ENCODE peak calls at places on chromosomes 1 and 21, in six cellular contexts. P is A549, H is HCT116, M is GM23338, X is SK-N-SH, Z is Panc1. Y is an unnamed sample.

GRCh38 chr1:202046227-202046626 is 35.8 kb downstream of the ELF3 start:
- DNase-seq in H (no peak), M (no peak), X (no peak), P (no peak), Z (no peak), Y (no peak)

GRCh38 chr1:92854386-92854785 is 22.5 kb downstream of the RPL5 start:
- DNase-seq in P (no peak), Z (no peak), M (no peak), H (no peak), X (no peak), Y (no peak)

GRCh38 chr1:246218686-246219085 is 288.4 kb downstream of the SMYD3 start:
- DNase-seq in P (no peak), X (no peak), H (no peak), Z (no peak), M (no peak), Y (no peak)

GRCh38 chr1:193568451-193568985 is 382.1 kb upstream of the B3GALT2 start:
- DNase-seq in X (no peak), Z (no peak), P (no peak), H (no peak), M (no peak), Y (peak)

GRCh38 chr1:165376811-165377153 is 20.3 kb upstream of the LMX1A start:
- DNase-seq in X (no peak), H (no peak), M (no peak), Z (no peak), P (no peak), Y (no peak)

GRCh38 chr1:119713039-119713537 is 1.4 kb downstream of the PHGDH start:
- DNase-seq in X (peak), Z (no peak), H (no peak), M (no peak), P (no peak), Y (peak)

GRCh38 chr21:8997011-8997440 is 1524.4 kb upstream of the TPTE start:
- DNase-seq in H (no peak), P (no peak), X (no peak), Z (peak), M (peak), Y (no peak)

GRCh38 chr21:37653201-37653600 is 263.1 kb downstream of the KCNJ6 start:
- DNase-seq in M (no peak), H (no peak), P (no peak), Z (no peak), X (no peak), Y (no peak)

GRCh38 chr1:85447000-85447943 is 17.7 kb downstream of the DDAH1 start:
- DNase-seq in X (no peak), Z (no peak), P (no peak), M (no peak), H (no peak), Y (no peak)

GRCh38 chr21:36162631-36163030 is 6.0 kb downstream of the DOP1B start:
- DNase-seq in X (no peak), M (no peak), P (no peak), H (no peak), Z (no peak), Y (no peak)

GRCh38 chr1:64995316-64995715 is 29.0 kb upstream of the JAK1 start:
- DNase-seq in X (no peak), P (no peak), M (no peak), H (no peak), Z (no peak), Y (no peak)

GRCh38 chr21:35256468-35256988 is 207.4 kb upstream of the RUNX1 start:
- DNase-seq in X (peak), Z (peak), P (peak), H (peak), M (no peak), Y (no peak)

GRCh38 chr1:162847839-162848453 is 13.0 kb downstream of the CCDC190 start:
- DNase-seq in M (peak), H (peak), Z (no peak), P (peak), X (peak), Y (peak)

GRCh38 chr1:92441316-92442311 is 45.1 kb downstream of the GFI1 start:
- DNase-seq in Z (no peak), X (no peak), H (no peak), P (peak), M (peak), Y (no peak)

GRCh38 chr1:236167578-236167977 is 25.2 kb downstream of the GPR137B start:
- DNase-seq in Z (no peak), X (no peak), P (no peak), H (no peak), M (no peak), Y (no peak)

GRCh38 chr1:180862305-180862704 is 50.4 kb upstream of the KIAA1614 start:
- DNase-seq in P (no peak), M (no peak), Z (no peak), H (no peak), X (no peak), Y (no peak)

GRCh38 chr1:146039844-146040194 is 18.3 kb upstream of the HJV start:
- DNase-seq in Z (no peak), H (no peak), P (no peak), X (no peak), M (peak), Y (no peak)

GRCh38 chr1:90989990-90990389 is 31.8 kb downstream of the ZNF644 start:
- DNase-seq in P (no peak), H (no peak), Z (no peak), M (no peak), X (no peak), Y (no peak)

GRCh38 chr1:114558548-114558947 is 22.9 kb downstream of the BCAS2 start:
- DNase-seq in X (peak), Z (no peak), H (peak), P (peak), M (peak), Y (no peak)

GRCh38 chr1:213123532-213123931 is 72.5 kb downstream of the RPS6KC1 start:
- DNase-seq in P (no peak), H (peak), M (no peak), X (no peak), Z (no peak), Y (no peak)

DNA sequence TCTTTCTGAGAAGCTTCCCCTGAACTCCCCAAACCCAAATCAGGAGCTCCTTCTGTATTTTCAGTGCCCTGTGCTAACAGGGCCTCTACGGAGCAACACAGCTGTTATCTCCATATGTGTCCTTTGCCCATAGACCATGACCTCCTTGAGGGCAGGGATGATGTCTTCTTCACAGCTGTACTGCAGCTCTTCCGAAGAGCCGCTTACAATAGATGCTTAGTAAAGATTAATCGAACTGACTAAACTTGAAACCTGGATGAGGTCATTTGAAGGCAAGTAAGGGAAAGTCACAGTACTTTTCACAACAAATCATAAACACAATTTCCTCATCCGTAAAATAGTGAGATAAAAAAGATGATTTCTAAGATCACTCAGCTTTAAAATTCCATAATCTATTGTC is 4.4 kb upstream of the KCNN3 start:
- DNase-seq in H (no peak), M (no peak), X (no peak), P (no peak), Z (no peak), Y (no peak)
- TF ChIP-seq REST in H (no peak), M (no peak), X (no peak), P (no peak), Z (no peak), Y (no peak)

GRCh38 chr1:111191496-111191895 is 8.9 kb downstream of the DENND2D start:
- DNase-seq in H (no peak), X (no peak), M (no peak), Z (no peak), P (no peak), Y (no peak)
- TF ChIP-seq REST in H (no peak), X (no peak), M (no peak), Z (no peak), P (no peak), Y (no peak)

GRCh38 chr1:173742203-173742886 is 27.6 kb downstream of the KLHL20 start:
- DNase-seq in H (no peak), Z (no peak), P (no peak), M (no peak), X (no peak), Y (no peak)

GRCh38 chr1:173749137-173749536 is 34.4 kb downstream of the KLHL20 start:
- DNase-seq in H (no peak), M (no peak), Z (no peak), X (no peak), P (no peak), Y (no peak)

GRCh38 chr1:173744651-173745050 is 29.9 kb downstream of the KLHL20 start:
- DNase-seq in Z (no peak), X (no peak), M (no peak), H (no peak), P (no peak), Y (no peak)
- TF ChIP-seq REST in Z (no peak), X (no peak), M (no peak), H (no peak), P (no peak), Y (no peak)

GRCh38 chr1:71086331-71086730 is 5.5 kb upstream of the ZRANB2 start:
- DNase-seq in P (no peak), X (no peak), H (no peak), Z (peak), M (no peak), Y (no peak)
- TF ChIP-seq REST in P (no peak), X (no peak), H (no peak), Z (no peak), M (no peak), Y (no peak)

GRCh38 chr1:12599657-12600056 is 18.4 kb downstream of the DHRS3 start:
- DNase-seq in X (no peak), P (no peak), M (no peak), Z (no peak), H (no peak), Y (no peak)

GRCh38 chr1:12600335-12600734 is 17.7 kb downstream of the DHRS3 start:
- DNase-seq in P (no peak), X (no peak), H (no peak), M (no peak), Z (no peak), Y (no peak)

GRCh38 chr1:12602633-12603024 is 15.4 kb downstream of the DHRS3 start:
- DNase-seq in X (no peak), H (no peak), P (no peak), Z (no peak), M (no peak), Y (no peak)

GRCh38 chr1:12601690-12602632 is 16.0 kb downstream of the DHRS3 start:
- DNase-seq in Z (no peak), M (peak), X (peak), H (peak), P (no peak), Y (peak)

GRCh38 chr1:12600880-12601633 is 17.0 kb downstream of the DHRS3 start:
- DNase-seq in X (peak), M (peak), Z (no peak), P (peak), H (no peak), Y (no peak)
- TF ChIP-seq REST in X (no peak), M (no peak), Z (no peak), P (no peak), H (no peak), Y (no peak)

DNA sequence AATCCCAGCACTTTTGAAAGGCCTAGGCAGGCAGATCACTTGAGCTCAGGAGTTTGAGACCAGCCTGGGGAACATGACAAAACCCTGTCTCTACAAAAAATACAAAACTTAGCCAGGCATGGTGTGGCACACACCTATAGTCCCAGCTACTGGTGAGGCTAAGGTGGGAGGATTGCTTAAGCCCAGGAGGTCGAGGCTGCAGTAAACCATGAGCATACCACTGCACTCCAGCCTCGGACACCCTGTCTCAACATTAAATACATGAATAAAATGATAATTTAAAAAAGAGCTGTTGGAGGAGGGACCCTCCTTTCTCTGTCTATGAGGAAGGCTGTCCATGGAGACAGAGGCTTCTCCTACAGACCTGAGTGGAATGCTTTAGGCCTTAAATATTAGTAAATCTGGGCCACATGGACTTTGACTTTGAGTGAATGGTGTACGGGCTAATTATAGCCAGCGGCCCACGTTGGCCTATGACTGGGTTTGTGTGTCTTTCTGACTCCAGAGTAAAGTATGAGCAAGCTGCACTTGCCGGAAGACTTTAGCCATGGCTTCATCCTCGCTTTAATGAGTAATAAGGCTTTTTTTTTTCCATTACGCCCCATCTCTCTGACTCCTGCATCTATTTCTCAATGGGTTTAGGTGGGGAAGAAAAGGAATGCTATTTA is 21.3 kb downstream of the RAB3B start:
- DNase-seq in P (peak), H (no peak), M (no peak), Z (peak), X (no peak), Y (no peak)
- TF ChIP-seq REST in P (no peak), H (no peak), M (no peak), Z (no peak), X (no peak), Y (no peak)